ENCODE peak calls at places on chromosomes 12 and 14, in eight cellular contexts. J is GM12878, Z is cardiac fibroblast, I is fibroblast of pulmonary artery, H is foreskin fibroblast, R is SK-N-SH, C is A549, G is fibroblast of the aortic adventitia. K is an unnamed sample.

GRCh38 chr12:25583545-25583944 is 30.5 kb upstream of the LMNTD1 start:
- DNase-seq in G (peak; percentile 87), I (peak; percentile 78), C (no peak), R (peak; percentile 61), J (no peak), H (peak; percentile 17), Z (peak; percentile 88), K (no peak)

GRCh38 chr14:76089575-76089974 is 62.1 kb upstream of the GPATCH2L start:
- DNase-seq in I (no peak), C (no peak), J (no peak), R (no peak), G (no peak), H (peak; percentile 11), Z (no peak), K (no peak)

GRCh38 chr12:124174949-124175348 is 119.9 kb upstream of the RFLNA start:
- DNase-seq in R (no peak), Z (peak; percentile 17), H (peak; percentile 54), G (no peak), C (no peak), J (no peak), I (no peak), K (no peak)

GRCh38 chr14:69312608-69313007 is 52.6 kb downstream of the GALNT16 start:
- DNase-seq in Z (no peak), I (no peak), C (no peak), J (no peak), H (no peak), G (no peak), R (no peak), K (no peak)

GRCh38 chr14:47919334-47919846 is 244.0 kb upstream of the MDGA2 start:
- DNase-seq in R (no peak), H (no peak), J (no peak), C (no peak), I (no peak), Z (no peak), G (no peak), K (no peak)

GRCh38 chr14:106605548-106606448 is 1079.4 kb downstream of the TMEM121 start:
- DNase-seq in G (no peak), Z (no peak), I (no peak), H (no peak), J (peak; percentile 21), R (peak; percentile 54), C (no peak), K (no peak)

GRCh38 chr14:91231446-91231845 is 13.1 kb downstream of the GPR68 start:
- DNase-seq in R (no peak), C (no peak), I (no peak), Z (no peak), G (no peak), H (no peak), J (no peak), K (no peak)

GRCh38 chr14:63875311-63875710 is 22.5 kb downstream of the SYNE2 start:
- DNase-seq in I (peak; percentile 97), H (no peak), G (peak; percentile 74), C (no peak), R (no peak), J (no peak), Z (peak; percentile 89), K (no peak)

GRCh38 chr12:50033317-50033679 is 8.0 kb upstream of the RACGAP1 start:
- DNase-seq in I (no peak), G (no peak), J (no peak), C (no peak), H (no peak), Z (no peak), R (no peak), K (no peak)

GRCh38 chr12:6374028-6374780 is 1.2 kb downstream of the SCNN1A start:
- DNase-seq in C (no peak), J (no peak), G (no peak), I (no peak), Z (no peak), H (no peak), R (no peak), K (no peak)

GRCh38 chr14:95497561-95498011 is 18.9 kb downstream of the SYNE3 start:
- DNase-seq in I (no peak), Z (no peak), H (no peak), J (no peak), G (peak; percentile 11), R (peak; percentile 61), C (no peak), K (no peak)

GRCh38 chr12:123126294-123127144 is 24.4 kb downstream of the PITPNM2 start:
- DNase-seq in H (peak; percentile 99), G (peak; percentile 64), C (peak; percentile 94), I (peak; percentile 98), R (no peak), J (no peak), Z (peak; percentile 96), K (no peak)

GRCh38 chr14:78399316-78399889 is 229.2 kb downstream of the NRXN3 start:
- DNase-seq in H (peak; percentile 17), Z (peak; percentile 19), G (peak; percentile 12), I (peak; percentile 10), C (no peak), J (no peak), R (no peak), K (no peak)

GRCh38 chr12:102816816-102817434 is 100.1 kb downstream of the PAH start:
- DNase-seq in R (peak; percentile 31), J (no peak), I (peak; percentile 44), Z (peak; percentile 42), G (peak; percentile 11), C (peak; percentile 15), H (peak; percentile 34), K (peak; percentile 4)

GRCh38 chr12:62640910-62641448 is 174.4 kb downstream of the MON2 start:
- DNase-seq in R (no peak), J (peak; percentile 27), I (peak; percentile 54), H (peak; percentile 66), Z (peak; percentile 52), C (no peak), G (no peak), K (peak; percentile 40)

GRCh38 chr12:51335931-51336330 is 10.5 kb downstream of the CELA1 start:
- DNase-seq in R (no peak), Z (no peak), G (peak; percentile 23), H (no peak), I (peak; percentile 27), J (no peak), C (no peak), K (no peak)

GRCh38 chr12:45343269-45344051 is 127.6 kb downstream of the ANO6 start:
- DNase-seq in G (no peak), J (no peak), H (peak; percentile 81), Z (no peak), I (peak; percentile 30), C (peak; percentile 9), R (no peak), K (no peak)

GRCh38 chr12:121992059-121992879 is 29.4 kb upstream of the BCL7A start:
- DNase-seq in R (no peak), C (peak; percentile 91), I (peak; percentile 98), G (peak; percentile 97), Z (peak; percentile 97), H (peak; percentile 98), J (peak; percentile 96), K (peak; percentile 91)
- H3K4me3 ChIP-seq in R (no peak overlapping the region), C (no peak overlapping the region), I (no peak overlapping the region), G (no peak overlapping the region), Z (no peak overlapping the region), H (no peak overlapping the region), J (peak overlapping the region; percentile 29), K (no peak overlapping the region)

GRCh38 chr12:85872497-85873091 is 1.5 kb upstream of the NTS start:
- DNase-seq in G (peak; percentile 80), I (peak; percentile 80), H (peak; percentile 72), Z (peak; percentile 77), R (peak; percentile 24), C (peak; percentile 9), J (no peak), K (no peak)
- TF ChIP-seq CTCF in G (peak; percentile 74), I (peak; percentile 87), H (peak; percentile 72), Z (peak; percentile 70), R (peak; percentile 83), C (peak; percentile 77), J (peak; percentile 70), K (peak; percentile 70)

GRCh38 chr14:52052991-52053390 is 15.9 kb downstream of the NID2 start:
- DNase-seq in Z (peak; percentile 73), G (peak; percentile 92), R (no peak), J (no peak), I (peak; percentile 56), C (no peak), H (no peak), K (no peak)

GRCh38 chr14:52052289-52052943 is 16.4 kb downstream of the NID2 start:
- DNase-seq in C (no peak), J (no peak), I (peak; percentile 93), Z (peak; percentile 93), H (peak; percentile 88), G (peak; percentile 96), R (no peak), K (no peak)

GRCh38 chr14:52051861-52052260 is 17.0 kb downstream of the NID2 start:
- DNase-seq in H (peak; percentile 65), R (no peak), C (no peak), J (no peak), G (peak; percentile 65), Z (peak; percentile 38), I (peak; percentile 60), K (no peak)

GRCh38 chr14:52049721-52050588 is 18.9 kb downstream of the NID2 start:
- DNase-seq in R (no peak), Z (no peak), H (no peak), J (no peak), G (no peak), I (no peak), C (no peak), K (no peak)

DNA sequence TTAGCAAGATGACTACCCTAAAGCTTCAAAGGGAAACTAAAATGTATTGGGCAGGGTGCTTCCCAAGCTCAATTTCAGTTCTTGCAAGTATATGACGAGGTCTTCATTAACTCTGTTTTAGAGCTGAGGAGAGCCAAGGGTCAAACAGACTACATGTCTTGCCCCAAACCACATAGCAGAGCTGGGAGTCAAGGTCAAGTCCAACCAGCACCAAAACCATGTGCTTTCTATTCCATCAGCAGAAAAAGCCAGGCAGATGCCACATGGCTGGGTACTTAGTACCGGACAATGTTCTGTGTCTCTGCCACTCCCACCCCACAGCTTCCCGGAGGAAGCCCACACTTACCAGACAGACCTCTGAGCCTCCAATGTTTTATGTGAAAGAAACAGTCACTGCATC is 17.6 kb downstream of the NID2 start:
- DNase-seq in H (peak; percentile 62), G (peak; percentile 20), R (no peak), J (no peak), Z (no peak), C (no peak), I (no peak), K (no peak)
- H3K4me3 ChIP-seq in H (peak overlapping the region; percentile 7), G (peak overlapping the region; percentile 20), R (no peak overlapping the region), J (no peak overlapping the region), Z (no peak overlapping the region), C (no peak overlapping the region), I (no peak overlapping the region), K (no peak overlapping the region)

DNA sequence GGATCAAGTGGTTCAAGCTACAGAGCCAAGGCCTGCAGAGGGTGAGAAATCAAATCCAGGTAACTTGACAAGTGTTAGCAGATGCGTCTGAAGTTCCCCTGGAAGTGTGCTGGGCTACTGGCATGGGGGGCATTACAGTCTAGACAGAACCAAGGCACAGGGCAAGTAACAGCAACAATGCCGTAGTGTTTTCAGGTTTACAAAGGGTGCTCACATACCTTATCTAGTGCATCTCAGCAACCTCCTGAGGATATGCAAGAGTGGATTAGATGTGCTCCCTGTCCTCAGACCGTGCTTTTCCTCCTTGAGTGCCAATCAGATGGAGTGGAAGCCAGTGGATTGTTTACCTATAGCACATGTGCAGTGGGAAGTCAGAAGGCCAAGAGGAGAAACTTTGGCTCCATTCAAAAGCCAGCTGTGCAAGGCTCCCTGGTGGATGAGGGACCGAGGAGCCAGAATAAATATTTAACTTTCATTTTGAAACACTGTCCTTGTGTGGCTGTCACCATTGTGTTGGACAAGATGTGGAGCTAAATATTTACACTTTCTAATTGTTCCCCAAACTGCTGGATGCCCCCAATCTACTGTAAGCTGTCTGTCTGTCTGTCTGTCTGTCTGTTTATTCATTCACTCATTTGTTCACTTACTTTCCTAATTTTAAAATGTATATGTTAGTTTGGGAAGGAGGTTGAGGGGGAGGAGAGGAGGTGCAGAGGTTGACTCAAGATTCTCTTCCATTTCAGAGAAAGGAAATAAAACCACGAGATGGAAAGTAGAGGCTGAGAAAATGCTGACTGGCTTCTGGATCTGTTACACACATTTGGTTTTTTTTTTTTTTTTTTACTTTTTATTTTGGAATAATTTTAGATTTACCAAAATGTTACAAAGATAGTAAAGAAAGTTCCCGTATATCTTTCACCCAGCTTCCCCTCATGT is 184.0 kb upstream of the PARP11 start:
- DNase-seq in R (no peak), I (no peak), Z (no peak), H (no peak), G (no peak), J (no peak), C (no peak), K (no peak)
- TF ChIP-seq CTCF in R (no peak), I (no peak), Z (no peak), H (no peak), G (no peak), J (no peak), C (no peak), K (no peak)

K was measured in GM12864.